ENCODE peak calls at places on chromosomes 13 and 19, in six cellular contexts. M, I, S, X, F and H are unnamed samples. For H3K9me3, the result is how much of the 10 kb centered on the place peaks cover.

GRCh38 chr19:49977846-49978245 is 16.9 kb upstream of the SIGLEC11 start:
- DNase-seq in X (no peak), M (no peak), S (peak), F (no peak), I (no peak), H (no peak)

GRCh38 chr13:23980160-23980551 is 82.9 kb upstream of the C1QTNF9B start:
- DNase-seq in M (peak), I (peak), F (no peak), S (peak), X (peak), H (peak)

GRCh38 chr13:114131581-114132418 is 623 bp downstream of the RASA3 start:
- DNase-seq in F (no peak), M (no peak), S (peak), I (peak), X (no peak), H (peak)

GRCh38 chr13:33229446-33230177 is 55.9 kb downstream of the STARD13 start:
- DNase-seq in I (peak), X (peak), F (no peak), M (no peak), S (no peak), H (no peak)

GRCh38 chr13:82963466-82963865 is 918.8 kb downstream of the SLITRK1 start:
- DNase-seq in I (no peak), M (no peak), X (no peak), S (no peak), F (no peak), H (no peak)

GRCh38 chr19:11377756-11378155 is 3.3 kb downstream of the SWSAP1 start:
- DNase-seq in F (no peak), I (no peak), S (no peak), X (no peak), M (no peak), H (no peak)

GRCh38 chr13:62931901-62932883 is 1516.5 kb upstream of the PCDH20 start:
- DNase-seq in X (no peak), S (no peak), I (no peak), F (no peak), M (no peak), H (no peak)

GRCh38 chr19:19566306-19566705 is 28.2 kb downstream of the CILP2 start:
- DNase-seq in I (no peak), F (no peak), X (no peak), M (no peak), S (no peak), H (no peak)

GRCh38 chr19:292281-292884 is 1.2 kb upstream of the PLPP2 start:
- DNase-seq in S (peak), F (no peak), I (no peak), M (no peak), X (no peak), H (no peak)

GRCh38 chr13:106101201-106101600 is 434.3 kb downstream of the EFNB2 start:
- DNase-seq in F (no peak), I (no peak), S (no peak), X (no peak), M (no peak), H (no peak)

GRCh38 chr13:44759723-44760360 is 183.7 kb upstream of the TSC22D1 start:
- DNase-seq in S (no peak), X (no peak), F (no peak), I (no peak), M (peak), H (peak)

GRCh38 chr13:44578064-44578394 is 1.9 kb upstream of the TSC22D1 start:
- DNase-seq in X (no peak), F (no peak), S (no peak), M (no peak), I (no peak), H (no peak)

GRCh38 chr19:42068361-42068755 is 1.6 kb downstream of the GRIK5 start:
- DNase-seq in X (no peak), M (no peak), F (no peak), I (no peak), S (no peak), H (no peak)

GRCh38 chr13:33126909-33127607 is 110.8 kb downstream of the KL start:
- DNase-seq in M (no peak), F (no peak), I (no peak), X (no peak), S (no peak), H (peak)

GRCh38 chr19:38172001-38172400 is 52.0 kb downstream of the DPF1 start:
- DNase-seq in I (no peak), F (no peak), S (no peak), X (no peak), M (no peak), H (peak)

GRCh38 chr13:109647046-109647445 is 139.3 kb downstream of the IRS2 start:
- DNase-seq in I (peak), X (no peak), M (no peak), F (no peak), S (no peak), H (no peak)

GRCh38 chr13:99911069-99911964 is 60.2 kb downstream of the ZIC5 start:
- DNase-seq in S (no peak), M (no peak), F (no peak), X (no peak), I (no peak), H (no peak)

GRCh38 chr13:110984392-110984791 is 69.5 kb upstream of the ANKRD10 start:
- DNase-seq in I (no peak), X (no peak), F (no peak), S (no peak), M (no peak), H (no peak)

GRCh38 chr19:33722456-33723239 is 74.0 kb upstream of the KCTD15 start:
- DNase-seq in X (no peak), F (no peak), S (no peak), M (no peak), I (no peak), H (no peak)

GRCh38 chr19:5805465-5806132 is 732 bp downstream of the NRTN start:
- DNase-seq in F (no peak), I (peak), M (peak), X (no peak), S (peak), H (peak)

GRCh38 chr19:33438987-33439781 is 65.7 kb downstream of the CEBPG start:
- DNase-seq in I (no peak), X (no peak), M (no peak), S (peak), F (no peak), H (peak)

GRCh38 chr19:44236384-44236783 is 23.3 kb upstream of the ZNF233 start:
- DNase-seq in X (no peak), F (no peak), I (no peak), S (no peak), M (no peak), H (no peak)
- H3K9me3 ChIP-seq in X (under half), F (under half), I (under half), S (under half), M (under half), H (half or more)

GRCh38 chr19:55503447-55504251 is 15.4 kb downstream of the SSC5D start:
- DNase-seq in M (peak), F (peak), S (peak), X (peak), I (peak), H (peak)
- H3K4me3 ChIP-seq in M (peak), F (peak), S (peak), X (peak), I (no peak), H (peak)

GRCh38 chr13:25738342-25738771 is 313.5 kb downstream of the SHISA2 start:
- DNase-seq in M (peak), F (no peak), S (no peak), X (no peak), I (no peak), H (no peak)
- H3K9me3 ChIP-seq in M (under half), F (under half), S (under half), X (under half), I (under half), H (under half)

GRCh38 chr13:95002968-95003813 is 290.8 kb upstream of the SOX21 start:
- DNase-seq in M (peak), F (no peak), S (peak), I (peak), X (no peak), H (no peak)
- H3K4me3 ChIP-seq in M (no peak), F (no peak), S (no peak), I (no peak), X (peak), H (peak)